ENCODE peak calls at places on chromosomes 3 and 15, in seven cellular contexts. Z is brain microvascular endothelial cell, C is OCI-LY7, R is GM06990, G is choroid plexus epithelial cell, T is retinal pigment epithelial cell, L is spleen. K is an unnamed sample.

GRCh38 chr3:108171095-108171494 is 51.1 kb downstream of the IFT57 start:
- DNase-seq in Z (no peak), C (no peak), R (no peak), G (no peak), T (no peak), L (no peak), K (no peak)

GRCh38 chr3:71201939-71202338 is 381.6 kb downstream of the FOXP1 start:
- DNase-seq in Z (no peak), C (no peak), R (no peak), G (peak), T (peak), L (no peak), K (no peak)

GRCh38 chr3:33218446-33219174 is at the start of gene SUSD5:
- DNase-seq in Z (peak), C (no peak), R (peak), G (peak), T (peak), L (no peak), K (peak)

GRCh38 chr15:95929232-95929846 is 401.2 kb upstream of the NR2F2 start:
- DNase-seq in Z (no peak), C (no peak), R (peak), G (peak), T (peak), L (no peak), K (no peak)

GRCh38 chr3:138438896-138439295 is 4.5 kb downstream of the ESYT3 start:
- DNase-seq in Z (no peak), C (no peak), R (no peak), G (no peak), T (no peak), L (no peak), K (no peak)

GRCh38 chr15:89999676-90000174 is 1.4 kb upstream of the ZNF710 start:
- DNase-seq in Z (no peak), C (no peak), R (no peak), G (peak), T (no peak), L (no peak), K (peak)

GRCh38 chr15:50753463-50753862 is 12.0 kb downstream of the SPPL2A start:
- DNase-seq in Z (no peak), C (no peak), R (no peak), G (no peak), T (no peak), L (no peak), K (no peak)

GRCh38 chr3:149342413-149343340 is 9.2 kb upstream of the TM4SF18 start:
- DNase-seq in Z (peak), C (no peak), R (no peak), G (peak), T (peak), L (no peak), K (no peak)

GRCh38 chr3:194401346-194401745 is 2.3 kb upstream of the GP5 start:
- DNase-seq in Z (no peak), C (no peak), R (no peak), G (no peak), T (no peak), L (no peak), K (no peak)

GRCh38 chr15:57144448-57144847 is 226.0 kb downstream of the TCF12 start:
- DNase-seq in Z (no peak), C (no peak), R (no peak), G (no peak), T (no peak), L (no peak), K (no peak)

GRCh38 chr3:174206607-174207192 is 652.4 kb upstream of the NAALADL2 start:
- DNase-seq in Z (no peak), C (no peak), R (no peak), G (no peak), T (no peak), L (no peak), K (no peak)

GRCh38 chr3:184229424-184230080 is at the start of gene VWA5B2:
- DNase-seq in Z (no peak), C (peak), R (peak), G (peak), T (no peak), L (peak), K (peak)

GRCh38 chr15:42083916-42084315 is 10.4 kb downstream of the PLA2G4D start:
- DNase-seq in Z (no peak), C (no peak), R (no peak), G (no peak), T (no peak), L (no peak), K (no peak)

GRCh38 chr3:110237091-110237615 is 834.5 kb upstream of the NECTIN3 start:
- DNase-seq in Z (no peak), C (no peak), R (no peak), G (peak), T (peak), L (no peak), K (no peak)

GRCh38 chr3:184500344-184500923 is 61.2 kb upstream of the EPHB3 start:
- DNase-seq in Z (no peak), C (no peak), R (no peak), G (no peak), T (no peak), L (no peak), K (no peak)

GRCh38 chr3:13824521-13825316 is 55.2 kb downstream of the WNT7A start:
- DNase-seq in Z (no peak), C (no peak), R (no peak), G (no peak), T (no peak), L (peak), K (no peak)
- H3K4me3 ChIP-seq in Z (no peak), C (no peak), R (no peak), G (no peak), T (no peak), L (no peak), K (no peak)

DNA sequence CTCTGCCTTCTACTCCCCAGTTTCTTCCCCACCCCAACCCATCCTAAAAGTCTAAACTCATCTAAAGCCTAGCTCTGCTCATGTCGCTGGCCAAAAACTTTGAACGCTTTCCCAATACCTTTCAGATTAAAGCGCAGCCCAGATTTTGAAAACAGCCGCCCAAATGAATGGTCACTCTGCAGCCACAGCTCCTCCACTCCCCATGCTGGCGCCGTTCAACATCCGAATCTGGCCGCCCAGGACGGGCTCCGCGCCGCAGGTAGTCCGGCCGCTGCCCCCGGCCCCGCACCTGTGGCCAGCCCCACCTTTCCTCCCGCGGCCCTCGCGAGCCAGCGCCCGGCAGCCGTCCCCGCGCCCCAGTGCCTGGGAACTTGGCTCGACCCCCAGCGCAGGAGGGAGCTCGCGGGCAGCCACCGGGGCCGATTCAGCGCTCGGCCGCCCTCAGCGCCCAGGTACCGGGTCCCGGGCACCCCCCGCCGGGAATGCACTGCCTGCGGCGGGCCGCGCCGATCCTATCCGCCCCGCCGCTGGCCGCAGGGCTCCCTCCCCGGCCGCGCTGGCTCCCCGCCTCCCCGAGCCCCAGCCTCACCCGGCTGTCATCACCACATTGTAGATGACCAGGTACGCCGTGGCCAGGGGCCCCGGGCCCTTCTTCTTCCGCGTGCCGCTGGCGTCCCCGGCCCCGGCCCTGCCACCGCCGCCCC is 417 bp downstream of the HACD2 start:
- DNase-seq in Z (no peak), C (peak), R (no peak), G (peak), T (no peak), L (no peak), K (peak)
- TF ChIP-seq CTCF in Z (no peak), C (peak), R (no peak), G (no peak), T (no peak), L (no peak), K (no peak)

GRCh38 chr3:112640864-112641751 is at the start of gene CCDC80:
- DNase-seq in Z (peak), C (no peak), R (no peak), G (peak), T (peak), L (no peak), K (no peak)
- H3K4me3 ChIP-seq in Z (peak), C (no peak), R (no peak), G (peak), T (peak), L (peak), K (peak)

GRCh38 chr3:49079270-49079669 is 14.6 kb downstream of the QRICH1 start:
- DNase-seq in Z (no peak), C (no peak), R (no peak), G (no peak), T (no peak), L (no peak), K (no peak)

GRCh38 chr3:49076116-49076515 is 17.8 kb downstream of the QRICH1 start:
- DNase-seq in Z (no peak), C (no peak), R (no peak), G (no peak), T (no peak), L (no peak), K (no peak)

GRCh38 chr3:49081429-49081828 is 12.4 kb downstream of the QRICH1 start:
- DNase-seq in Z (no peak), C (no peak), R (no peak), G (no peak), T (no peak), L (no peak), K (no peak)

GRCh38 chr3:49076627-49077026 is 17.2 kb downstream of the QRICH1 start:
- DNase-seq in Z (no peak), C (no peak), R (no peak), G (no peak), T (no peak), L (no peak), K (no peak)
- TF ChIP-seq CTCF in Z (no peak), C (no peak), R (no peak), G (no peak), T (no peak), L (no peak), K (no peak)

DNA sequence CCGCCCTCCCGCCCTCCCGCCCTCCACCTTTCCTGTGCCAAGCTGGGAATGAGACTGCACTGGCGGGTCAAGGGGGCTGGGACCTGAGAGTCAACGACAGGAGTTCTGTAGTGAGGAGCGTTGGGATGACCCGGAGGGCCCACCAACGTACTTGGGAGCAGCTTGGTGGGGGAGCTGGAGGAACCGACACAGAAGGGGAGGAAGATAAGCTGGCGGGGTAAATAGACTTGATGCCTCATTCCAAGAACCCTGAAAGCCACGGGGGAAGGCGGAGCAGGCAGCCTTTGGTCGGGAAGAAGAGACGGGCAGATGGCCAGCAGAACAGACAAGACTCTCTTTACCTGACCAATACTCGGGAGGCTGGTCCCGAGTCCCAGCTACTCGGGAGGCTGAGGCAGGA is 277 bp downstream of the FMN1 start:
- DNase-seq in Z (no peak), C (no peak), R (no peak), G (no peak), T (no peak), L (peak), K (no peak)
- H3K4me3 ChIP-seq in Z (peak), C (peak), R (no peak), G (peak), T (peak), L (peak), K (peak)

DNA sequence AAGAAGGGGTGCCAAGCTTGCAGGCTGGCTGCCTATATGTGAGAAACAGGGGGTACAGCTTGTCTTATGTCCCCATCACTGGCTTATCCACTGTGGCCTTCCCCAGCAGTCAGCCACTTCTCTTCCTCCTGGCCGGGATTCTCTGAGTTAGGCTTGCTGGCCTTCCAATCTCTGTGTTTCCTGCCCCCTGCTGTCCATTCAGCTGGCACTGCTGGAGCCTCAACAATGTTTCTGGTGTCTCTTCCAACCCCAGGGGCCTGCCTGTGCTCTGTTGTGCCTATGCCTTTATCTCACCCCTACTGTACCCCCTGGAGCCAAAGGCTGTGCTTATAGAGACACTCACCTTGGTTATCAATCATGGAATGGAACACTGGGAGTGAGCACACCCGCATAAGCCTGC is 36.5 kb downstream of the ANAPC13 start:
- DNase-seq in Z (peak), C (peak), R (no peak), G (peak), T (no peak), L (no peak), K (no peak)
- TF ChIP-seq CTCF in Z (peak), C (peak), R (peak), G (peak), T (peak), L (peak), K (no peak)

DNA sequence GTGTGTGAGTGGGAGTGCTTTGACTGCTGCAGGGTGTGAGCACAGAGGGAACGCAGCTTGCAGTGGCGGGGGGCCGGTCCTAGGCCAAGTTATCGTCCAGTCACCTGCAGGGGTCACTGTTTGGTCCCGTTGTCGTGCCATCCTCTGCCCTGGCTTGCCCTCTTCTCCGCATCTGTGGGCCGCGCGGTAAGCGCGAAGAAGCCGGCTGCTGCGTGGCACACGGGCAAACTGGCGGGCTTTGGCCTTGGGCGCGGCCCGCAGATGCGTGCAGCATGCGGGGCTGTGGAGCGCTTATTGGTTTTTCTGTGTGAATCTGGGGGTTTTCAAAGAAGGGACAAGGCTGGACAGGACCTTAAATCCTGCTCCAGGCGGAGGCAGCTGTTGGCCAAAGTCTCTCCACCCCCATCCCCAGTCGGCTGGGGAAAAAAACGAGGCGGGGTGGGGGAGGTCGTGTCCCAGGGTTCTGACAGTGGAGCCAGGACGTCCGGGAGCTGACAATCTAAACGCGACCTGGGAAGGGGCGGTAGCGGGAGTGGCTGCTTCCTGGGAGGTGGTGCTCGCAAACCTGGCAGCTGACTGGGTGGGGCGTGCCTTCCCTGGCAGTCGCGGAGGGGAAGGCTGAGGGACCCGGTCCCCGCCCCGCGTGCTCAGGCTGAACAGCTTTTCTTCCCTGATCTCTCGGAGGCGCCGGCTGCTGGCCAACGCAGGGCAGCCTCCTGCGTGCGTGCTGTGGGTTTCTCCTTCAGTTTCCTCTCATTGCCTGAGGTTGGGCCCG is 39.7 kb upstream of the VEPH1 start:
- DNase-seq in Z (peak), C (no peak), R (no peak), G (peak), T (no peak), L (no peak), K (peak)
- H3K4me3 ChIP-seq in Z (peak), C (no peak), R (no peak), G (peak), T (peak), L (no peak), K (peak)

K was measured in pancreas.